ENCODE peak calls at places on chromosomes 6 and 20, in ten cellular contexts. A is mucosa of descending colon, U is DND-41, O is body of pancreas, K is heart right ventricle, H is right atrium auricular region, J is uterus, M is colonic mucosa, V is lung, R is Panc1. C is an unnamed sample.

GRCh38 chr20:7240490-7240889 is 473.0 kb downstream of the BMP2 start:
- DNase-seq in A (no peak), U (no peak), O (no peak), K (no peak), H (no peak), J (no peak), M (no peak), V (no peak), R (no peak), C (no peak)

GRCh38 chr6:105301756-105302616 is 100.9 kb downstream of the PREP start:
- DNase-seq in A (peak; percentile 41), U (no peak), O (no peak), K (no peak), H (no peak), J (no peak), M (no peak), V (no peak), R (no peak), C (no peak)

GRCh38 chr6:137025786-137026730 is 18.7 kb downstream of the IL20RA start:
- DNase-seq in A (no peak), U (no peak), O (no peak), K (no peak), H (no peak), J (no peak), M (peak; percentile 49), V (no peak), R (no peak), C (no peak)

GRCh38 chr6:125114248-125114858 is 39.2 kb upstream of the TPD52L1 start:
- DNase-seq in A (no peak), U (peak; percentile 50), O (peak; percentile 68), K (peak; percentile 53), H (no peak), J (peak; percentile 60), M (peak; percentile 60), V (no peak), R (no peak), C (peak; percentile 68)

GRCh38 chr6:14066782-14067406 is 50.7 kb upstream of the CD83 start:
- DNase-seq in A (no peak), U (peak; percentile 23), O (peak; percentile 48), K (peak; percentile 19), H (no peak), J (peak; percentile 24), M (no peak), V (no peak), R (no peak), C (peak; percentile 55)

GRCh38 chr20:16615199-16615598 is 42.0 kb upstream of the KIF16B start:
- DNase-seq in A (no peak), U (no peak), O (peak; percentile 20), K (peak; percentile 29), H (no peak), J (no peak), M (peak; percentile 56), V (no peak), R (no peak), C (no peak)

GRCh38 chr6:41027799-41028617 is 11.0 kb downstream of the UNC5CL start:
- DNase-seq in A (peak; percentile 94), U (peak; percentile 94), O (peak; percentile 85), K (peak; percentile 81), H (peak; percentile 79), J (peak; percentile 70), M (peak; percentile 89), V (peak; percentile 82), R (no peak), C (peak; percentile 87)

GRCh38 chr20:51206032-51206662 is 183.2 kb upstream of the KCNG1 start:
- DNase-seq in A (no peak), U (no peak), O (no peak), K (no peak), H (no peak), J (no peak), M (no peak), V (no peak), R (no peak), C (peak; percentile 55)

GRCh38 chr6:13089296-13089994 is 238.9 kb downstream of the TBC1D7 start:
- DNase-seq in A (no peak), U (no peak), O (no peak), K (no peak), H (no peak), J (no peak), M (no peak), V (no peak), R (no peak), C (no peak)

GRCh38 chr20:54984104-54984448 is 508.7 kb downstream of the DOK5 start:
- DNase-seq in A (no peak), U (no peak), O (no peak), K (no peak), H (no peak), J (no peak), M (no peak), V (no peak), R (no peak), C (no peak)

GRCh38 chr6:158752613-158753012 is 66.6 kb downstream of the EZR start:
- DNase-seq in A (no peak), U (no peak), O (peak; percentile 63), K (peak; percentile 60), H (no peak), J (no peak), M (no peak), V (no peak), R (no peak), C (peak; percentile 55)

GRCh38 chr6:165605901-165606739 is 56.9 kb downstream of the PDE10A start:
- DNase-seq in A (no peak), U (peak; percentile 35), O (peak; percentile 56), K (no peak), H (no peak), J (no peak), M (no peak), V (no peak), R (no peak), C (no peak)

DNA sequence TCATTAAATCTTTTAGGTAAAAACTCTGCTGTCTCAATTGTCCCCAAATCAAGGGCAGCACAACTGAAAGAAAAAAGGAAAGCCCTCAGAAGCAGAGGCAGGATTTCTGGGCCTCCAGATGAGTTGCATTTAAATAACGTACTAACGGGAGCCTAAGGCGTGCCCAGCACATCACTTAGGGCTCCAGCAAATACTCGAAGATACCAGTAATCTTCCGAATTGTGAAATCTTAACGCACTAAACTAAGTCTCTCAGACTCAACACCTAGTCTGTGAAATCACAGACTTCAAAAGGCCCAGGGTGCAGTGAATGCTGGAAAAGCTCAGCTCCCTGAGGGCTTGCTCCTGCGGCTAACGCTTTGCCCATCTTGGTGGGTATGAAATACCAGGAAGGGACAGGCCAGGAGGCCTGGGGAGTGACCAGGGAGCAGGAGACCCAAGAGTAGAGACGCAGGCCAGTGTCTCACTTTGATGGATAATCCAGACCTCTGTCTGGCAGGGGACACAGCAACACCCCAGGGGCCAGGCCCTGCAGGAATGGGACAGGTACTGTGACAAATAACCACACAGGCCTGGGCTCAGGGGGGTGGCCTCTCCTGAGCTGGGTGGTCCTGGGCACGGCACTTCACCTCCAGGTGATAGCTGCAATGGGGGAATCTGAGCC is 36.4 kb downstream of the RRBP1 start:
- DNase-seq in A (peak; percentile 24), U (no peak), O (no peak), K (no peak), H (no peak), J (no peak), M (no peak), V (no peak), R (no peak), C (no peak)
- H3K4me1 ChIP-seq in A (peaks cover 62% of the 10 kb centered on the region), U (no peaks in the 10 kb centered on the region), O (peaks cover 99% of the 10 kb centered on the region), K (peaks cover 70% of the 10 kb centered on the region), H (no peaks in the 10 kb centered on the region), J (peaks cover 5% of the 10 kb centered on the region), M (peaks cover 19% of the 10 kb centered on the region), V (peaks cover 4% of the 10 kb centered on the region), R (peaks cover 60% of the 10 kb centered on the region), C (peaks cover 2% of the 10 kb centered on the region)

DNA sequence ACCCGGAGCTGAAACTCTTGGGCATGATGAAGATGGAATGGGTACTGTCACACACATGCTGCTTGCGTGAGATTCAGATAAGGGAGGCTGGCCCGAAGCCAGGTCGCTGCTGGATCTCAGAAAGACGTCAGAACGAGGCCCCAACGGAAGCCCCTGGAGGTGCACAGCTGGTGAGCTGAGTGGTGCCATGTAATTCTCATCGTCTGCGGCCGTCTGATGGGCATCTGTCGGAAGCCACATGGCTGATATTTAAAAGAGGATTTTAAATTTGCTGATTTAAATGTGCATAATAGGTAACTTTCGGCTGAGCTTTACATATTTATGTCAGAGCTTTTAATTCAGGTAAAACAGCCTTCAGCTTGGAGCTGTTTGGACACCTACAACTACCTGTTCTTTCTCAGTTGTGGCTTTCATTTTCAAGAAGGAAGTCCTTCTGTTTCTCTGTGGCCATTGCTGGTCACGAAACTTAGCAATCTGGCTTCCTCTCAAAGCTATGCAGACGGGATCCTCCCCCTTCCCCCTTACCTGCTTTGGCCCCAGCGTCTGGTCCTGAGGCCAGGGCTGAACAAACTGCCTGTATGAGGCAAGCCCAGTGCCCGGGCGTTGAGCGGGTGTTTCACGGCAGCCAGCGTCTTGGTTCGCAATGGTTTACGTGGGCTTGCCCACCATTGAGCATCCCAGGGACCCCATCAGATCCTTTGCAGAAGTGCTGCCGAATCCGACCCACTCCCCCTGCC is 9.2 kb downstream of the SLCO4A1 start:
- DNase-seq in A (peak; percentile 80), U (no peak), O (peak; percentile 67), K (peak; percentile 43), H (no peak), J (peak; percentile 70), M (peak; percentile 68), V (peak; percentile 50), R (no peak), C (no peak)
- H3K4me3 ChIP-seq in A (no peak overlapping the region), U (no peak overlapping the region), O (no peak overlapping the region), K (no peak overlapping the region), H (peak overlapping the region; percentile 26), J (no peak overlapping the region), M (peak overlapping the region; percentile 6), V (no peak overlapping the region), R (peak overlapping the region; percentile 32), C (no peak overlapping the region)

GRCh38 chr20:21004386-21005076 is 101.6 kb downstream of the LINC00237 start:
- DNase-seq in A (no peak), U (no peak), O (no peak), K (no peak), H (no peak), J (no peak), M (no peak), V (no peak), R (no peak), C (no peak)

GRCh38 chr20:21003902-21004301 is 102.3 kb downstream of the LINC00237 start:
- DNase-seq in A (no peak), U (no peak), O (no peak), K (no peak), H (no peak), J (no peak), M (no peak), V (no peak), R (no peak), C (no peak)

GRCh38 chr20:21002486-21002885 is 103.7 kb downstream of the LINC00237 start:
- DNase-seq in A (no peak), U (no peak), O (no peak), K (no peak), H (no peak), J (no peak), M (no peak), V (no peak), R (no peak), C (no peak)

GRCh38 chr20:21008951-21009350 is 97.2 kb downstream of the LINC00237 start:
- DNase-seq in A (no peak), U (no peak), O (no peak), K (no peak), H (no peak), J (no peak), M (no peak), V (no peak), R (no peak), C (no peak)

GRCh38 chr20:21006611-21007010 is 99.5 kb downstream of the LINC00237 start:
- DNase-seq in A (no peak), U (no peak), O (no peak), K (no peak), H (no peak), J (no peak), M (no peak), V (no peak), R (no peak), C (no peak)
- H3K4me1 ChIP-seq in A (no peaks in the 10 kb centered on the region), U (no peaks in the 10 kb centered on the region), O (no peaks in the 10 kb centered on the region), K (no peaks in the 10 kb centered on the region), H (no peaks in the 10 kb centered on the region), J (no peaks in the 10 kb centered on the region), M (no peaks in the 10 kb centered on the region), V (no peaks in the 10 kb centered on the region), R (no peaks in the 10 kb centered on the region), C (no peaks in the 10 kb centered on the region)

GRCh38 chr20:288956-289692 is 1.4 kb downstream of the C20orf96 start:
- DNase-seq in A (peak; percentile 51), U (no peak), O (no peak), K (no peak), H (no peak), J (no peak), M (peak; percentile 68), V (no peak), R (no peak), C (no peak)
- H3K4me3 ChIP-seq in A (no peak overlapping the region), U (peak overlapping the region; percentile 73), O (no peak overlapping the region), K (peak overlapping the region; percentile 68), H (no peak overlapping the region), J (peak overlapping the region; percentile 60), M (no peak overlapping the region), V (no peak overlapping the region), R (peak overlapping the region; percentile 96), C (peak overlapping the region; percentile 55)

C was measured in HAP-1.